ENCODE peak calls at places on chromosomes 1 and 21, in four cellular contexts. X is GM23338, E is transverse colon, U is PC-9. S is an unnamed sample.

GRCh38 chr1:169048043-169048442 is 58.4 kb upstream of the ATP1B1 start:
- DNase-seq in X (no peak), E (peak; percentile 46), U (peak; percentile 53), S (no peak)

GRCh38 chr1:205301842-205302588 is 19.5 kb downstream of the NUAK2 start:
- DNase-seq in X (no peak), E (no peak), U (no peak), S (no peak)

GRCh38 chr1:182700351-182700709 is 15.9 kb upstream of the RGS8 start:
- DNase-seq in X (peak; percentile 54), E (no peak), U (no peak), S (no peak)

GRCh38 chr1:51222809-51223208 is 13.3 kb upstream of the RNF11 start:
- DNase-seq in X (no peak), E (no peak), U (no peak), S (no peak)

GRCh38 chr21:46114963-46115362 is 17.1 kb downstream of the COL6A2 start:
- DNase-seq in X (no peak), E (no peak), U (no peak), S (peak; percentile 23)

GRCh38 chr1:84117868-84118267 is 26.2 kb upstream of the PRKACB start:
- DNase-seq in X (peak; percentile 14), E (no peak), U (no peak), S (no peak)

GRCh38 chr1:205907794-205908193 is 35.5 kb downstream of the SLC26A9 start:
- DNase-seq in X (peak; percentile 75), E (no peak), U (no peak), S (no peak)

GRCh38 chr1:211468595-211468994 is 23.4 kb downstream of the RD3 start:
- DNase-seq in X (no peak), E (no peak), U (no peak), S (no peak)

GRCh38 chr1:112870887-112871646 is 84.9 kb downstream of the SLC16A1 start:
- DNase-seq in X (no peak), E (no peak), U (no peak), S (no peak)

GRCh38 chr21:40165212-40165611 is 298.0 kb downstream of the PCP4 start:
- DNase-seq in X (no peak), E (no peak), U (no peak), S (no peak)

GRCh38 chr1:16111771-16112557 is 38.5 kb upstream of the FAM131C start:
- DNase-seq in X (no peak), E (no peak), U (no peak), S (no peak)

GRCh38 chr1:176897350-176898236 is 266.9 kb downstream of the ASTN1 start:
- DNase-seq in X (peak; percentile 89), E (peak; percentile 28), U (peak; percentile 56), S (peak; percentile 56)

GRCh38 chr1:59481915-59482505 is 185.1 kb downstream of the FGGY start:
- DNase-seq in X (no peak), E (no peak), U (no peak), S (no peak)

GRCh38 chr1:221286399-221286798 is 407.2 kb downstream of the HLX start:
- DNase-seq in X (no peak), E (no peak), U (no peak), S (no peak)

GRCh38 chr1:53116933-53117332 is 25.5 kb downstream of the SLC1A7 start:
- DNase-seq in X (no peak), E (no peak), U (no peak), S (no peak)

GRCh38 chr1:171346866-171347265 is 32.9 kb downstream of the FMO4 start:
- DNase-seq in X (no peak), E (no peak), U (no peak), S (no peak)

GRCh38 chr1:27704958-27705357 is 20.8 kb upstream of the FAM76A start:
- DNase-seq in X (peak; percentile 36), E (no peak), U (no peak), S (no peak)

GRCh38 chr1:104630567-104630966 is 880.9 kb downstream of the AMY1C start:
- DNase-seq in X (no peak), E (no peak), U (no peak), S (no peak)

GRCh38 chr21:21074305-21074704 is 76.1 kb downstream of the NCAM2 start:
- DNase-seq in X (no peak), E (no peak), U (no peak), S (no peak)

GRCh38 chr1:117655220-117655577 is 49.4 kb downstream of the TENT5C start:
- DNase-seq in X (no peak), E (no peak), U (peak; percentile 84), S (no peak)

GRCh38 chr1:78281580-78281979 is 209.2 kb upstream of the PTGFR start:
- DNase-seq in X (no peak), E (no peak), U (no peak), S (no peak)

GRCh38 chr1:155977607-155978324 is 581 bp downstream of the ARHGEF2 start:
- DNase-seq in X (peak; percentile 56), E (peak; percentile 51), U (no peak), S (no peak)

GRCh38 chr1:47794530-47794929 is 202.7 kb downstream of the TRABD2B start:
- DNase-seq in X (no peak), E (no peak), U (no peak), S (no peak)

GRCh38 chr1:151372411-151372934 is at the start of gene SELENBP1:
- DNase-seq in X (peak; percentile 89), E (peak; percentile 94), U (no peak), S (peak; percentile 94)

GRCh38 chr1:81439046-81439823 is 361.5 kb upstream of the ADGRL2 start:
- DNase-seq in X (no peak), E (no peak), U (no peak), S (no peak)

GRCh38 chr1:12617901-12618660 is at the start of gene DHRS3:
- DNase-seq in X (peak; percentile 91), E (peak; percentile 85), U (peak; percentile 65), S (no peak)

GRCh38 chr1:58909162-58909560 is 125.3 kb upstream of the JUN start:
- DNase-seq in X (no peak), E (no peak), U (peak; percentile 93), S (no peak)

GRCh38 chr1:10686404-10687040 is 109.9 kb downstream of the CASZ1 start:
- DNase-seq in X (no peak), E (peak; percentile 31), U (peak; percentile 66), S (peak; percentile 54)

GRCh38 chr1:31523769-31524168 is 52.5 kb upstream of the TINAGL1 start:
- DNase-seq in X (no peak), E (peak; percentile 68), U (peak; percentile 61), S (peak; percentile 86)

GRCh38 chr1:170661646-170662411 is 2.1 kb upstream of the PRRX1 start:
- DNase-seq in X (peak; percentile 79), E (no peak), U (no peak), S (no peak)

GRCh38 chr1:100769323-100769722 is 49.8 kb downstream of the VCAM1 start:
- DNase-seq in X (no peak), E (no peak), U (no peak), S (no peak)

GRCh38 chr21:34008618-34009017 is 64.8 kb upstream of the MRPS6 start:
- DNase-seq in X (peak; percentile 21), E (no peak), U (no peak), S (no peak)

GRCh38 chr1:94580367-94581115 is 39.0 kb upstream of the F3 start:
- DNase-seq in X (no peak), E (no peak), U (no peak), S (no peak)

DNA sequence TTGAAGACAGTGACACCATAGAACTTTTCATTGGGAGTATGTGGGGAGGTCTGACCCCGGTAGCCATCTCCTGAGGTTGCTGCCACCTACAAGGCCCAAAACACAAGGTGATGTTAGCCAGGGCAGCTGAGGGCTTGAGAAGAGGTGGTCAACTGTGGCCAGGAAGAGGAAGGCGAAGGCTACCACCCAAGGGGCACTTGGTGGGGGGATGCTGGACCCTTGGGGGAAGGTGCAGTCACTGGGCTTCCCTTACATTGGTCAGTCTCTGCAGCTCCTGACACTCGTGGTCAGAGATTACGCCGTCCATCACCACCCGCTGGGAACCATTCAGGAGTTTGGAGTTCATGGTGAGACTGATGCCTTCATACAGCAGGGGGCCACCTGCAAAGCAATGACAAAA is 12.2 kb upstream of the CLDN19 start:
- DNase-seq in X (no peak), E (no peak), U (no peak), S (no peak)
- H3K36me3 ChIP-seq in X (peaks cover 50% of the 10 kb centered on the region), E (peaks cover 16% of the 10 kb centered on the region), U (peaks cover 4% of the 10 kb centered on the region), S (peaks cover 62% of the 10 kb centered on the region)

DNA sequence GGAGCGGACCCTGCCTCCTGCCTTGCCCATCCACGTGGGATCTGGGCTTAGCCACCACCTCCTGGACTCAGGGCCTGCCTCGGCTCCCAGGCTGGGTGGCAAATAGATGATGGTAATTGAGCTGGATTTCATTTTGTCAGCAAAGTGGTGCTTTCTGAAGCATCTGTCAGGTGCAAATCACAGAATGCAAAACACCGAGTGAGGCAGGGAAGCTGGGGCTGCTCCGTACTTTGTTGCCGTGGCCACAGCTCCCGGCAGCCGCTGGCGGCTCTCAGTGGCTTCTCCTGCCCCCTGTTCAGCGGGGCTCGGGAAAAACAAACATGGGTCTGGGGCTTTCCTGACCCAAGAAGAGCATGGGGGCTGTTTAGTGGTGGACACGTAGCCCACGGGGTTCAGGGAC is 130.2 kb upstream of the VAMP3 start:
- DNase-seq in X (no peak), E (no peak), U (no peak), S (no peak)
- H3K27ac ChIP-seq in X (no peak overlapping the region), E (no peak overlapping the region), U (no peak overlapping the region), S (no peak overlapping the region)

DNA sequence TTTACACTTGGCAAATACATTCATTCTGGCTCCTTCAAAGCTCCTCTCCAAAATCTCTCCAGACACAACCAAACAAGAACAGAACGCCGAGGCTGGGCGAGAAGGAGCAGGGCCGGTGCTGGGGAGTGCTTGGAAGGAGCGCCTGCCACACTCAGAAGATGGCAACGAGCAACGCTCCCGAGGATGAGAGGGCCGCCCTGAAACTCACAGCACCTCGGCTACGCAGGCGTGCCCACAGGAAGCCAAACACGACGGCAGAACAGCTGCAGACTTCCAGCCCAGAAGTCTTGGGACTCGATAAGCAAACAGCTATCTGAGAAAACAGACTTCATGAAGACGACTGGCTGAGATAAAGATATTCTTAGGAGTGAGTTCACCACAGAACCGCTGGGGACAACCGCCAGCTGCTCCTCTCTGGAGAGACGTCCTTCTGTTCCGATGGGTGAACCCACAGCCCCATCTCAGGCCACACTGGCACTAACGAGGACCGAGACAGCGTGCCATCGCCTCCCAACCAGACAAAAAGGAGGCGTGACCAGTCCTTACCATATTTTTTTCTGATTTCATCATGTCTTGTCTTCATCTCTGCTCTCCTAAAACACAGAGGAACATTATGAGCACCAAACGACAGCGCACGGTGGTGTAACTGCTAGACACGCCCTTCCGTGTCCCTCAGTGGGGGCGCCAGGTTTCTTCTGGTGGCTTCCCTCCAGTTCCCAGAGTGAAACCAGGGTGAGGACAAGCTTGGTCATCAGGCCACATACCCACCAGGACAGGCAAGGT is 18.6 kb downstream of the PTTG1IP start:
- DNase-seq in X (no peak), E (no peak), U (no peak), S (peak; percentile 42)
- H3K36me3 ChIP-seq in X (peaks cover 36% of the 10 kb centered on the region), E (peaks cover 34% of the 10 kb centered on the region), U (peaks cover 3% of the 10 kb centered on the region), S (no peaks in the 10 kb centered on the region)

GRCh38 chr1:21325731-21326387 is 35.6 kb upstream of the ECE1 start:
- DNase-seq in X (no peak), E (no peak), U (no peak), S (no peak)

GRCh38 chr1:21325231-21325718 is 35.0 kb upstream of the ECE1 start:
- DNase-seq in X (no peak), E (no peak), U (no peak), S (peak; percentile 77)

GRCh38 chr1:21326861-21327344 is 36.6 kb upstream of the ECE1 start:
- DNase-seq in X (no peak), E (no peak), U (no peak), S (no peak)

GRCh38 chr1:21329209-21329844 is 39.1 kb upstream of the ECE1 start:
- DNase-seq in X (peak; percentile 73), E (peak; percentile 81), U (peak; percentile 99), S (peak; percentile 86)

GRCh38 chr1:21327566-21328323 is 37.5 kb upstream of the ECE1 start:
- DNase-seq in X (no peak), E (no peak), U (no peak), S (no peak)
- H3K27ac ChIP-seq in X (no peak overlapping the region), E (peak overlapping the region; percentile 90), U (peak overlapping the region; percentile 96), S (no peak overlapping the region)

S was measured in Peyer's patch.